ENCODE peak calls at places on chromosomes 4 and X, in ten cellular contexts. V, K, S, R, N, O, J, Q, M and W are unnamed samples.

GRCh38 chr4:83128235-83128929 is 13.9 kb upstream of the PLAC8 start:
- DNase-seq in V (no peak), K (peak; percentile 82), S (no peak), R (peak; percentile 71), N (no peak), O (peak; percentile 79), J (no peak), Q (no peak), M (peak; percentile 84), W (peak; percentile 17)

GRCh38 chrX:27350476-27350875 is 112.7 kb downstream of the PPP4R3C start:
- DNase-seq in V (no peak), K (no peak), S (no peak), R (no peak), N (no peak), O (no peak), J (no peak), Q (no peak), M (no peak), W (no peak)

GRCh38 chrX:17706676-17707075 is 30.6 kb upstream of the SCML1 start:
- DNase-seq in V (no peak), K (peak; percentile 63), S (no peak), R (peak; percentile 23), N (no peak), O (peak; percentile 37), J (no peak), Q (no peak), M (peak; percentile 88), W (no peak)

GRCh38 chrX:125475482-125475881 is 155.8 kb downstream of the TEX13C start:
- DNase-seq in V (no peak), K (no peak), S (no peak), R (no peak), N (no peak), O (no peak), J (no peak), Q (no peak), M (no peak), W (no peak)

GRCh38 chrX:48523682-48524081 is 2.1 kb downstream of the EBP start:
- DNase-seq in V (no peak), K (no peak), S (no peak), R (no peak), N (no peak), O (no peak), J (no peak), Q (no peak), M (no peak), W (no peak)

GRCh38 chrX:40867352-40867751 is 132.0 kb upstream of the MED14 start:
- DNase-seq in V (no peak), K (peak; percentile 91), S (no peak), R (peak; percentile 84), N (no peak), O (peak; percentile 52), J (no peak), Q (no peak), M (peak; percentile 24), W (peak; percentile 8)

GRCh38 chr4:150139297-150139696 is 61.1 kb downstream of the DCLK2 start:
- DNase-seq in V (no peak), K (peak; percentile 65), S (no peak), R (peak; percentile 61), N (no peak), O (peak; percentile 52), J (no peak), Q (no peak), M (no peak), W (no peak)

GRCh38 chrX:154436597-154437397 is at the start of gene GDI1:
- DNase-seq in V (no peak), K (peak; percentile 54), S (no peak), R (peak; percentile 44), N (no peak), O (peak; percentile 49), J (peak; percentile 42), Q (peak; percentile 44), M (peak; percentile 65), W (peak; percentile 60)

GRCh38 chrX:77014655-77015377 is 432.4 kb upstream of the FGF16 start:
- DNase-seq in V (no peak), K (no peak), S (no peak), R (no peak), N (no peak), O (peak; percentile 71), J (no peak), Q (no peak), M (no peak), W (no peak)

GRCh38 chrX:144275403-144275802 is 391.5 kb downstream of the UBE2NL start:
- DNase-seq in V (no peak), K (no peak), S (no peak), R (no peak), N (no peak), O (no peak), J (no peak), Q (no peak), M (no peak), W (no peak)

GRCh38 chrX:66672106-66672505 is 33.2 kb upstream of the EDA2R start:
- DNase-seq in V (no peak), K (no peak), S (no peak), R (no peak), N (no peak), O (no peak), J (no peak), Q (no peak), M (no peak), W (no peak)

GRCh38 chr4:125368684-125369083 is 53.9 kb downstream of the FAT4 start:
- DNase-seq in V (no peak), K (peak; percentile 54), S (no peak), R (peak; percentile 19), N (no peak), O (peak; percentile 95), J (no peak), Q (no peak), M (peak; percentile 26), W (no peak)

GRCh38 chr4:48949518-48950207 is 36.4 kb upstream of the CWH43 start:
- DNase-seq in V (no peak), K (peak; percentile 72), S (no peak), R (peak; percentile 46), N (no peak), O (peak; percentile 40), J (no peak), Q (no peak), M (peak; percentile 80), W (peak; percentile 50)

GRCh38 chr4:152220201-152220666 is 315.7 kb downstream of the FBXW7 start:
- DNase-seq in V (no peak), K (peak; percentile 83), S (no peak), R (peak; percentile 76), N (no peak), O (peak; percentile 21), J (no peak), Q (no peak), M (peak; percentile 65), W (peak; percentile 83)

GRCh38 chr4:54318904-54319303 is 89.8 kb downstream of the PDGFRA start:
- DNase-seq in V (no peak), K (peak; percentile 11), S (peak; percentile 26), R (peak; percentile 33), N (no peak), O (peak; percentile 53), J (no peak), Q (no peak), M (peak; percentile 70), W (no peak)

GRCh38 chr4:1948892-1949436 is 59.8 kb downstream of the NELFA start:
- DNase-seq in V (no peak), K (no peak), S (no peak), R (no peak), N (no peak), O (no peak), J (no peak), Q (no peak), M (no peak), W (no peak)

GRCh38 chr4:182582245-182582644 is 334.9 kb downstream of the DCTD start:
- DNase-seq in V (no peak), K (no peak), S (no peak), R (no peak), N (no peak), O (no peak), J (no peak), Q (no peak), M (no peak), W (no peak)

GRCh38 chr4:52568351-52568750 is 90.8 kb downstream of the USP46 start:
- DNase-seq in V (no peak), K (no peak), S (no peak), R (no peak), N (no peak), O (no peak), J (no peak), Q (no peak), M (no peak), W (no peak)

GRCh38 chr4:144709159-144709558 is 63.2 kb downstream of the HHIP start:
- DNase-seq in V (no peak), K (peak; percentile 89), S (no peak), R (peak; percentile 90), N (no peak), O (peak; percentile 94), J (no peak), Q (no peak), M (peak; percentile 2), W (peak; percentile 1)

GRCh38 chr4:2802618-2803531 is 10.0 kb downstream of the SH3BP2 start:
- DNase-seq in V (no peak), K (no peak), S (no peak), R (no peak), N (no peak), O (no peak), J (no peak), Q (no peak), M (no peak), W (no peak)

GRCh38 chrX:125202486-125203378 is 116.9 kb upstream of the TEX13C start:
- DNase-seq in V (no peak), K (no peak), S (no peak), R (no peak), N (no peak), O (no peak), J (no peak), Q (no peak), M (no peak), W (no peak)

GRCh38 chr4:17066972-17067371 is 168.5 kb upstream of the LDB2 start:
- DNase-seq in V (no peak), K (peak; percentile 93), S (no peak), R (peak; percentile 16), N (no peak), O (peak; percentile 86), J (no peak), Q (no peak), M (peak; percentile 91), W (peak; percentile 81)

GRCh38 chrX:140343226-140343873 is 161.5 kb downstream of the SOX3 start:
- DNase-seq in V (no peak), K (peak; percentile 69), S (no peak), R (no peak), N (no peak), O (peak; percentile 6), J (no peak), Q (no peak), M (no peak), W (no peak)

GRCh38 chr4:16661813-16662212 is 236.6 kb downstream of the LDB2 start:
- DNase-seq in V (no peak), K (peak; percentile 41), S (no peak), R (no peak), N (no peak), O (no peak), J (no peak), Q (no peak), M (no peak), W (no peak)

GRCh38 chr4:95728145-95728544 is 111.7 kb upstream of the PDHA2 start:
- DNase-seq in V (no peak), K (peak; percentile 75), S (no peak), R (peak; percentile 40), N (no peak), O (peak; percentile 53), J (peak; percentile 26), Q (no peak), M (no peak), W (no peak)

GRCh38 chr4:3386486-3386885 is 55.3 kb upstream of the HGFAC start:
- DNase-seq in V (peak; percentile 71), K (no peak), S (no peak), R (no peak), N (no peak), O (no peak), J (peak; percentile 7), Q (no peak), M (no peak), W (no peak)

GRCh38 chr4:575281-576141 is 584 bp downstream of the TMEM271 start:
- DNase-seq in V (peak; percentile 63), K (no peak), S (no peak), R (no peak), N (no peak), O (peak; percentile 56), J (no peak), Q (no peak), M (peak; percentile 64), W (peak; percentile 30)

GRCh38 chr4:54149323-54149722 is 49.4 kb downstream of the GSX2 start:
- DNase-seq in V (no peak), K (no peak), S (no peak), R (no peak), N (no peak), O (no peak), J (no peak), Q (no peak), M (no peak), W (no peak)